ENCODE peak calls at places on chromosome 11, in six cellular contexts. One of them, this sample, is unnamed.

GRCh38 chr11:118533769-118534729 is 3.1 kb downstream of the TMEM25 start:
- DNase-seq in stimulated activated CD8-positive, alpha-beta memory T cell treated with anti-CD3 and anti-CD28 coated beads, Interleukin-2, amount 100 ng/mL, for 1 hour: no peak
- DNase-seq in GM12864: no peak
- DNase-seq in PC-9: no peak
- DNase-seq in fibroblast of the conjunctiva: no peak
- DNase-seq in dorsolateral prefrontal cortex: peak; percentile 57
- DNase-seq in this sample: no peak

GRCh38 chr11:67503119-67504022 is 1.8 kb downstream of the PITPNM1 start:
- DNase-seq in stimulated activated CD8-positive, alpha-beta memory T cell treated with anti-CD3 and anti-CD28 coated beads, Interleukin-2, amount 100 ng/mL, for 1 hour: no peak
- DNase-seq in fibroblast of the conjunctiva: no peak
- DNase-seq in GM12864: no peak
- DNase-seq in dorsolateral prefrontal cortex: no peak
- DNase-seq in PC-9: no peak
- DNase-seq in this sample: no peak

GRCh38 chr11:134576286-134576685 is 164.2 kb upstream of the B3GAT1 start:
- DNase-seq in stimulated activated CD8-positive, alpha-beta memory T cell treated with anti-CD3 and anti-CD28 coated beads, Interleukin-2, amount 100 ng/mL, for 1 hour: no peak
- DNase-seq in PC-9: no peak
- DNase-seq in dorsolateral prefrontal cortex: no peak
- DNase-seq in GM12864: no peak
- DNase-seq in fibroblast of the conjunctiva: no peak
- DNase-seq in this sample: no peak

GRCh38 chr11:120539681-120540369 is 28.3 kb downstream of the GRIK4 start:
- DNase-seq in GM12864: no peak
- DNase-seq in stimulated activated CD8-positive, alpha-beta memory T cell treated with anti-CD3 and anti-CD28 coated beads, Interleukin-2, amount 100 ng/mL, for 1 hour: no peak
- DNase-seq in dorsolateral prefrontal cortex: no peak
- DNase-seq in fibroblast of the conjunctiva: no peak
- DNase-seq in PC-9: peak; percentile 71
- DNase-seq in this sample: no peak

GRCh38 chr11:88104408-88104807 is 70.8 kb downstream of the RAB38 start:
- DNase-seq in stimulated activated CD8-positive, alpha-beta memory T cell treated with anti-CD3 and anti-CD28 coated beads, Interleukin-2, amount 100 ng/mL, for 1 hour: no peak
- DNase-seq in fibroblast of the conjunctiva: no peak
- DNase-seq in GM12864: no peak
- DNase-seq in PC-9: peak; percentile 54
- DNase-seq in dorsolateral prefrontal cortex: no peak
- DNase-seq in this sample: no peak

GRCh38 chr11:114340311-114341131 is 44.3 kb downstream of the NNMT start:
- DNase-seq in PC-9: peak; percentile 74
- DNase-seq in fibroblast of the conjunctiva: peak; percentile 70
- DNase-seq in stimulated activated CD8-positive, alpha-beta memory T cell treated with anti-CD3 and anti-CD28 coated beads, Interleukin-2, amount 100 ng/mL, for 1 hour: no peak
- DNase-seq in dorsolateral prefrontal cortex: peak; percentile 50
- DNase-seq in GM12864: peak; percentile 13
- DNase-seq in this sample: peak; percentile 37

GRCh38 chr11:17206448-17206847 is 1.3 kb downstream of the PIK3C2A start:
- DNase-seq in GM12864: no peak
- DNase-seq in PC-9: no peak
- DNase-seq in dorsolateral prefrontal cortex: no peak
- DNase-seq in stimulated activated CD8-positive, alpha-beta memory T cell treated with anti-CD3 and anti-CD28 coated beads, Interleukin-2, amount 100 ng/mL, for 1 hour: no peak
- DNase-seq in fibroblast of the conjunctiva: no peak
- DNase-seq in this sample: no peak

GRCh38 chr11:44601471-44602370 is 36.3 kb downstream of the CD82 start:
- DNase-seq in PC-9: no peak
- DNase-seq in fibroblast of the conjunctiva: no peak
- DNase-seq in dorsolateral prefrontal cortex: no peak
- DNase-seq in stimulated activated CD8-positive, alpha-beta memory T cell treated with anti-CD3 and anti-CD28 coated beads, Interleukin-2, amount 100 ng/mL, for 1 hour: no peak
- DNase-seq in GM12864: no peak
- DNase-seq in this sample: no peak

GRCh38 chr11:62726156-62727006 is 876 bp downstream of the HNRNPUL2 start:
- DNase-seq in stimulated activated CD8-positive, alpha-beta memory T cell treated with anti-CD3 and anti-CD28 coated beads, Interleukin-2, amount 100 ng/mL, for 1 hour: no peak
- DNase-seq in dorsolateral prefrontal cortex: no peak
- DNase-seq in PC-9: no peak
- DNase-seq in fibroblast of the conjunctiva: peak; percentile 17
- DNase-seq in GM12864: no peak
- DNase-seq in this sample: no peak

GRCh38 chr11:282630-283360 is 4.6 kb downstream of the NLRP6 start:
- DNase-seq in stimulated activated CD8-positive, alpha-beta memory T cell treated with anti-CD3 and anti-CD28 coated beads, Interleukin-2, amount 100 ng/mL, for 1 hour: no peak
- DNase-seq in fibroblast of the conjunctiva: no peak
- DNase-seq in GM12864: no peak
- DNase-seq in PC-9: no peak
- DNase-seq in dorsolateral prefrontal cortex: no peak
- DNase-seq in this sample: no peak

GRCh38 chr11:16801288-16801980 is 63.0 kb downstream of the C11orf58 start:
- DNase-seq in GM12864: no peak
- DNase-seq in PC-9: no peak
- DNase-seq in fibroblast of the conjunctiva: no peak
- DNase-seq in stimulated activated CD8-positive, alpha-beta memory T cell treated with anti-CD3 and anti-CD28 coated beads, Interleukin-2, amount 100 ng/mL, for 1 hour: no peak
- DNase-seq in dorsolateral prefrontal cortex: no peak
- DNase-seq in this sample: no peak

GRCh38 chr11:128021304-128022006 is 565.9 kb downstream of the ETS1 start:
- DNase-seq in GM12864: no peak
- DNase-seq in fibroblast of the conjunctiva: no peak
- DNase-seq in dorsolateral prefrontal cortex: no peak
- DNase-seq in stimulated activated CD8-positive, alpha-beta memory T cell treated with anti-CD3 and anti-CD28 coated beads, Interleukin-2, amount 100 ng/mL, for 1 hour: no peak
- DNase-seq in PC-9: no peak
- DNase-seq in this sample: no peak

GRCh38 chr11:57322881-57323467 is 1.8 kb downstream of the TNKS1BP1 start:
- DNase-seq in PC-9: no peak
- DNase-seq in dorsolateral prefrontal cortex: no peak
- DNase-seq in fibroblast of the conjunctiva: no peak
- DNase-seq in GM12864: no peak
- DNase-seq in stimulated activated CD8-positive, alpha-beta memory T cell treated with anti-CD3 and anti-CD28 coated beads, Interleukin-2, amount 100 ng/mL, for 1 hour: no peak
- DNase-seq in this sample: peak; percentile 80

GRCh38 chr11:19789840-19790710 is 77.4 kb downstream of the NAV2 start:
- DNase-seq in dorsolateral prefrontal cortex: no peak
- DNase-seq in fibroblast of the conjunctiva: no peak
- DNase-seq in GM12864: no peak
- DNase-seq in stimulated activated CD8-positive, alpha-beta memory T cell treated with anti-CD3 and anti-CD28 coated beads, Interleukin-2, amount 100 ng/mL, for 1 hour: no peak
- DNase-seq in PC-9: no peak
- DNase-seq in this sample: peak; percentile 33

GRCh38 chr11:118908931-118909618 is 16.7 kb downstream of the BCL9L start:
- DNase-seq in GM12864: no peak
- DNase-seq in PC-9: peak; percentile 61
- DNase-seq in fibroblast of the conjunctiva: peak; percentile 92
- DNase-seq in dorsolateral prefrontal cortex: peak; percentile 74
- DNase-seq in stimulated activated CD8-positive, alpha-beta memory T cell treated with anti-CD3 and anti-CD28 coated beads, Interleukin-2, amount 100 ng/mL, for 1 hour: no peak
- DNase-seq in this sample: no peak